ENCODE peak calls at places on chromosomes 2 and 18, in six cellular contexts. One of them, this sample, is unnamed.

GRCh38 chr2:239142806-239143205 is 258.0 kb downstream of the HDAC4 start:
- DNase-seq in endothelial cell of umbilical vein: no peak
- DNase-seq in gastrocnemius medialis: no peak
- DNase-seq in heart left ventricle: no peak
- DNase-seq in NB4: no peak
- DNase-seq in adrenal gland: no peak
- DNase-seq in this sample: no peak

GRCh38 chr2:53786371-53787254 is at the start of the genes ASB3 and ERLEC1:
- DNase-seq in endothelial cell of umbilical vein: peak; percentile 87
- DNase-seq in gastrocnemius medialis: peak; percentile 84
- DNase-seq in heart left ventricle: peak; percentile 94
- DNase-seq in NB4: peak; percentile 96
- DNase-seq in adrenal gland: peak; percentile 90
- DNase-seq in this sample: peak; percentile 83

GRCh38 chr2:55861733-55862132 is 61.8 kb downstream of the EFEMP1 start:
- DNase-seq in endothelial cell of umbilical vein: no peak
- DNase-seq in gastrocnemius medialis: no peak
- DNase-seq in heart left ventricle: no peak
- DNase-seq in NB4: no peak
- DNase-seq in adrenal gland: no peak
- DNase-seq in this sample: no peak

GRCh38 chr2:235793163-235793752 is 299.4 kb downstream of the AGAP1 start:
- DNase-seq in endothelial cell of umbilical vein: peak; percentile 24
- DNase-seq in gastrocnemius medialis: no peak
- DNase-seq in heart left ventricle: no peak
- DNase-seq in NB4: peak; percentile 73
- DNase-seq in adrenal gland: no peak
- DNase-seq in this sample: no peak

GRCh38 chr2:11743846-11744553 is 2.4 kb upstream of the LPIN1 start:
- DNase-seq in endothelial cell of umbilical vein: peak; percentile 99
- DNase-seq in gastrocnemius medialis: peak; percentile 98
- DNase-seq in heart left ventricle: peak; percentile 94
- DNase-seq in NB4: peak; percentile 98
- DNase-seq in adrenal gland: peak; percentile 99
- DNase-seq in this sample: peak; percentile 95

GRCh38 chr2:180562378-180562777 is 418.0 kb upstream of the UBE2E3 start:
- DNase-seq in endothelial cell of umbilical vein: no peak
- DNase-seq in gastrocnemius medialis: no peak
- DNase-seq in heart left ventricle: no peak
- DNase-seq in NB4: no peak
- DNase-seq in adrenal gland: no peak
- DNase-seq in this sample: no peak

GRCh38 chr2:113686537-113686936 is 59.5 kb downstream of the RABL2A start:
- DNase-seq in endothelial cell of umbilical vein: no peak
- DNase-seq in gastrocnemius medialis: no peak
- DNase-seq in heart left ventricle: no peak
- DNase-seq in NB4: no peak
- DNase-seq in adrenal gland: no peak
- DNase-seq in this sample: no peak

GRCh38 chr2:224085246-224085645 is 46.2 kb upstream of the SERPINE2 start:
- DNase-seq in endothelial cell of umbilical vein: no peak
- DNase-seq in gastrocnemius medialis: no peak
- DNase-seq in heart left ventricle: no peak
- DNase-seq in NB4: no peak
- DNase-seq in adrenal gland: no peak
- DNase-seq in this sample: no peak

GRCh38 chr2:37829616-37830385 is 95.3 kb upstream of the RMDN2 start:
- DNase-seq in endothelial cell of umbilical vein: peak; percentile 15
- DNase-seq in gastrocnemius medialis: no peak
- DNase-seq in heart left ventricle: no peak
- DNase-seq in NB4: no peak
- DNase-seq in adrenal gland: no peak
- DNase-seq in this sample: no peak

GRCh38 chr2:203730076-203730729 is 23.8 kb downstream of the CD28 start:
- DNase-seq in endothelial cell of umbilical vein: no peak
- DNase-seq in gastrocnemius medialis: no peak
- DNase-seq in heart left ventricle: no peak
- DNase-seq in NB4: no peak
- DNase-seq in adrenal gland: no peak
- DNase-seq in this sample: no peak

GRCh38 chr2:226439337-226439736 is 360.3 kb downstream of the IRS1 start:
- DNase-seq in endothelial cell of umbilical vein: no peak
- DNase-seq in gastrocnemius medialis: no peak
- DNase-seq in heart left ventricle: no peak
- DNase-seq in NB4: peak; percentile 86
- DNase-seq in adrenal gland: no peak
- DNase-seq in this sample: no peak
- H3K4me3 ChIP-seq in endothelial cell of umbilical vein: no peak overlapping the region
- H3K4me3 ChIP-seq in gastrocnemius medialis: no peak overlapping the region
- H3K4me3 ChIP-seq in heart left ventricle: no peak overlapping the region
- H3K4me3 ChIP-seq in NB4: no peak overlapping the region
- H3K4me3 ChIP-seq in adrenal gland: no peak overlapping the region
- H3K4me3 ChIP-seq in this sample: no peak overlapping the region

GRCh38 chr2:20113004-20113796 is 61.8 kb upstream of the LAPTM4A start:
- DNase-seq in endothelial cell of umbilical vein: no peak
- DNase-seq in gastrocnemius medialis: no peak
- DNase-seq in heart left ventricle: no peak
- DNase-seq in NB4: no peak
- DNase-seq in adrenal gland: no peak
- DNase-seq in this sample: no peak
- TF ChIP-seq POLR2A in endothelial cell of umbilical vein: no peak
- TF ChIP-seq POLR2A in gastrocnemius medialis: no peak
- TF ChIP-seq POLR2A in heart left ventricle: no peak
- TF ChIP-seq POLR2A in NB4: no peak
- TF ChIP-seq POLR2A in adrenal gland: no peak
- TF ChIP-seq POLR2A in this sample: no peak

GRCh38 chr18:74368901-74369705 is 53.5 kb downstream of the C18orf63 start:
- DNase-seq in endothelial cell of umbilical vein: no peak
- DNase-seq in gastrocnemius medialis: no peak
- DNase-seq in heart left ventricle: no peak
- DNase-seq in NB4: no peak
- DNase-seq in adrenal gland: no peak
- DNase-seq in this sample: no peak
- H3K4me3 ChIP-seq in endothelial cell of umbilical vein: no peak overlapping the region
- H3K4me3 ChIP-seq in gastrocnemius medialis: no peak overlapping the region
- H3K4me3 ChIP-seq in heart left ventricle: no peak overlapping the region
- H3K4me3 ChIP-seq in NB4: no peak overlapping the region
- H3K4me3 ChIP-seq in adrenal gland: no peak overlapping the region
- H3K4me3 ChIP-seq in this sample: no peak overlapping the region

GRCh38 chr2:219497495-219498279 is 1.0 kb upstream of the GMPPA start:
- DNase-seq in endothelial cell of umbilical vein: peak; percentile 78
- DNase-seq in gastrocnemius medialis: peak; percentile 89
- DNase-seq in heart left ventricle: peak; percentile 96
- DNase-seq in NB4: peak; percentile 76
- DNase-seq in adrenal gland: peak; percentile 90
- DNase-seq in this sample: peak; percentile 93

GRCh38 chr2:219496781-219497494 is 1.8 kb upstream of the GMPPA start:
- DNase-seq in endothelial cell of umbilical vein: no peak
- DNase-seq in gastrocnemius medialis: peak; percentile 52
- DNase-seq in heart left ventricle: no peak
- DNase-seq in NB4: no peak
- DNase-seq in adrenal gland: peak; percentile 62
- DNase-seq in this sample: no peak

GRCh38 chr2:219499058-219499307 is 292 bp downstream of the GMPPA start:
- DNase-seq in endothelial cell of umbilical vein: no peak
- DNase-seq in gastrocnemius medialis: no peak
- DNase-seq in heart left ventricle: no peak
- DNase-seq in NB4: no peak
- DNase-seq in adrenal gland: no peak
- DNase-seq in this sample: no peak

GRCh38 chr2:219499555-219499954 is 864 bp downstream of the GMPPA start:
- DNase-seq in endothelial cell of umbilical vein: no peak
- DNase-seq in gastrocnemius medialis: no peak
- DNase-seq in heart left ventricle: no peak
- DNase-seq in NB4: no peak
- DNase-seq in adrenal gland: no peak
- DNase-seq in this sample: no peak

DNA sequence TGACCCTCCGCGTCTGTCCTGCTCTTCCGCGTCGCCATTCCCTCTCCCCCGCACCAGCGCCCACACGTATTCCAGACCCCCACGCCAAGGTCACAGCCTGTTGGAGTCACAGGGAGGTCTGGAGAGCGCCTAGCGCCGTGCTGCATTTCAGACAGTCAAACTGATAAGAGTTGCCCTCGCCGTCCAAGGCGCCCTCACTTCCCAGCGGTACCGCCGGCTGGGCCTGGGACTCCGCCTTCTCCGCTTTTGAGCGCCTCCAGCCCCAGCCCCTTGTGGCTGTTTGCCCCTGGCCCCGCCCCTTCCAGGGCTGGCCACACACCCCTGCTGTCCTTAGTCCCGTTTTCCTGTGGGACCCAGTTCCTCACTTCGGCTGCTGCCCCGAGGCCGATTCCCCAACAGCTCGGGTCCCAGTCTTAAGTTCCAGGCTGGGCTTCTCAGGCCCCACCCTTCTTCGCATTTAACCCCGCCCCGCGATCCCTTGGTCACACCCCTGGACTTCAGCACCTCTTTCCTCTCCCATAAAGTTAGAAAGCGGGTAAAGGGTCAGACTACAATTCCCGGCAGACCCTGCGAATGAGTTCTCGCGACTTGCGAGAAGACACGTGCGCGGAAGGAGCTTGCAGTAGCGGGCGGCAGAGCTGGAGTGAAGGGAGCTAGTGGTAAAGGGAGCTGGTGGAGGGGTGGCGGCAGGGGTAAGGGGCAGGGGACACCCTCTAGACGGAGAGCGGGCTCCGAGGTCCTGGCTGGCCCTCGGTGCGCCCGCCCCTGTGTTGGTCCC is at the start of gene GMPPA:
- DNase-seq in endothelial cell of umbilical vein: peak; percentile 99
- DNase-seq in gastrocnemius medialis: peak; percentile 98
- DNase-seq in heart left ventricle: peak; percentile 96
- DNase-seq in NB4: peak; percentile 99
- DNase-seq in adrenal gland: peak; percentile 96
- DNase-seq in this sample: peak; percentile 99
- TF ChIP-seq POLR2A in endothelial cell of umbilical vein: peak; percentile 87
- TF ChIP-seq POLR2A in gastrocnemius medialis: peak; percentile 83
- TF ChIP-seq POLR2A in heart left ventricle: peak; percentile 61
- TF ChIP-seq POLR2A in NB4: peak; percentile 75
- TF ChIP-seq POLR2A in adrenal gland: peak; percentile 67
- TF ChIP-seq POLR2A in this sample: peak; percentile 83

DNA sequence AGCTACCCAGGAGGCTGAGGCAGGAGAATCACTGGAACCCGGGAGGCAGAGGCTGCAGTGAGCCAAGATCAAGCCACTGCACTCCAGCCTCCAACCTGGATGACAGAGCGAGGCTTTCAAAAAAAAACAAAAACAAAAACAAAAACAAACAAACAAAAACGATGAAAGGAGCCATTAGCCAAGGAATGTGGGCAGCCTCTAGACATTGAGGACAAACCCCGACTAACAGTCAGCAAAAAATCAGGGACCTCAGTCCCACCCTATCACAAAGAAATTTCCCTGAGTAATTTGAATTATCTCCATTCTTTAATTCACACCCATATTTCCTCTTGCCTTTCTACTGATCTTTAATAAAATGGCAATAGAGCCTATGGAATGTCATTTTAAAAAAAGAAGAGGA is 75.8 kb downstream of the MBD2 start:
- DNase-seq in endothelial cell of umbilical vein: no peak
- DNase-seq in gastrocnemius medialis: no peak
- DNase-seq in heart left ventricle: no peak
- DNase-seq in NB4: no peak
- DNase-seq in adrenal gland: no peak
- DNase-seq in this sample: no peak
- H3K4me3 ChIP-seq in endothelial cell of umbilical vein: peak overlapping the region; percentile 50
- H3K4me3 ChIP-seq in gastrocnemius medialis: no peak overlapping the region
- H3K4me3 ChIP-seq in heart left ventricle: no peak overlapping the region
- H3K4me3 ChIP-seq in NB4: no peak overlapping the region
- H3K4me3 ChIP-seq in adrenal gland: no peak overlapping the region
- H3K4me3 ChIP-seq in this sample: no peak overlapping the region

DNA sequence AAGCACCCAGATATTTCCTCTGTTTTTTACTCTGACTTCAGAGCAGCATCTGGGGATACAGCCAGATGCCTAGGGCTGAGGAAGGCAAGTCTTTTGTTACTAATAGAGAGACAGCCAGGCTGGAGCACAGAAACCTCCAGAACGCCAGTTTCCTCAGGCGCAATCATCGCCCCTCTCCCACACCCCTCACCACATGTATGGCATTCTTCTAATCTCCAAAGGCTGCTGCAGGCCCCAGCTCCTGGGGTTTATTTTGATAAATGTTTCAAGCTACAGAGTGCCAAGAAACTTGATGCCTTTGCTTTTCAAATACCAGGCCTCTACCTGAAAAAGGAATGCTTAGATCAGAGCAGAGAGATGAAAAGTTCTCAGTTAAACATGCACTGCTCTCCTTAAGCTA is 283.6 kb downstream of the RBM43 start:
- DNase-seq in endothelial cell of umbilical vein: no peak
- DNase-seq in gastrocnemius medialis: no peak
- DNase-seq in heart left ventricle: no peak
- DNase-seq in NB4: no peak
- DNase-seq in adrenal gland: no peak
- DNase-seq in this sample: no peak
- TF ChIP-seq POLR2A in endothelial cell of umbilical vein: no peak
- TF ChIP-seq POLR2A in gastrocnemius medialis: no peak
- TF ChIP-seq POLR2A in heart left ventricle: no peak
- TF ChIP-seq POLR2A in NB4: no peak
- TF ChIP-seq POLR2A in adrenal gland: no peak
- TF ChIP-seq POLR2A in this sample: no peak

DNA sequence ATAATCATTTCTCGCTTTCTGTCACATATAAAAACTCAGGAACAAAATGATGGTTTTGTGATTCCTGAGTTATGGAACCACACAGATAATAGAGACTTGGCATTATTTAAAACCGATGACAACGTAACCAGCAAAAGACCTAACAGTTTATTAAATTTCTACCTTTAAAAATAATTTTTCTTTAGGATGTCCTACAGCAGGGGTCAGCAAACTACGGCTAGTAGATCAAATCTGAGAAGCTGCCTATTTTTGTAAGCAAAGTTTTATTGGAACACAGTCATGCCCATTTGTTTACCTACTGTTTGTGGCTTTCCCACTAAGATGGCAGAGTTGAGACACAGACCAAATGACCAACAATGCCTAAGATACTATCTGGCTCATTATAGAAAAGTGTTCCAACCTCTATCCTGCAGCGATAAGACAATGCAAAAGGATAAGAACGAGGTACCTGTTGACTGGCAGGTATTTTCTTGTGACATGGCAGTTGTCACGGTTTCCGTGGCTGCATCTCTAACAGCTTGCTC is 53.0 kb upstream of the ZFP36L2 start:
- DNase-seq in endothelial cell of umbilical vein: no peak
- DNase-seq in gastrocnemius medialis: no peak
- DNase-seq in heart left ventricle: no peak
- DNase-seq in NB4: no peak
- DNase-seq in adrenal gland: no peak
- DNase-seq in this sample: no peak
- H3K4me3 ChIP-seq in endothelial cell of umbilical vein: no peak overlapping the region
- H3K4me3 ChIP-seq in gastrocnemius medialis: no peak overlapping the region
- H3K4me3 ChIP-seq in heart left ventricle: no peak overlapping the region
- H3K4me3 ChIP-seq in NB4: no peak overlapping the region
- H3K4me3 ChIP-seq in adrenal gland: no peak overlapping the region
- H3K4me3 ChIP-seq in this sample: no peak overlapping the region

DNA sequence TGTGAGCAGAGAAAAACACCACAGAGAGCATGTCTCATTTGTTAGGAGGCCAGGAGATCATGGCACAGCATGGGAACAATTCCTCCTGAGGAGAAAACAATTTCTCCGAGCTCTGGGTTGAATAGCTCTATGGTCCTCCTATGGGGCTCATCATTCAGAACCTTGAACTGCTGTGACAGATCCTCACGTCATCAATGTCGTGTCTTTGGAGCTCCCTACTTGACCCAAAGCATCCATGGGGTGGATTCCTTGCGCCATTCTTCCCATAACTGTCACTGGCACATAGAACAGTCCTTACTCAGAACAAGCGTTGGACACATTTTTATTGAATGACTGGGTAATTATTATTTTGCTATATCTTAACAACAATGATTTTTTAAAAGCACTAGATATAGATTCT is 15.8 kb upstream of the TCF4 start:
- DNase-seq in endothelial cell of umbilical vein: no peak
- DNase-seq in gastrocnemius medialis: no peak
- DNase-seq in heart left ventricle: no peak
- DNase-seq in NB4: no peak
- DNase-seq in adrenal gland: no peak
- DNase-seq in this sample: no peak
- TF ChIP-seq POLR2A in endothelial cell of umbilical vein: no peak
- TF ChIP-seq POLR2A in gastrocnemius medialis: no peak
- TF ChIP-seq POLR2A in heart left ventricle: no peak
- TF ChIP-seq POLR2A in NB4: no peak
- TF ChIP-seq POLR2A in adrenal gland: no peak
- TF ChIP-seq POLR2A in this sample: no peak

This sample was measured in uterus.